ENCODE peak calls at places on chromosomes 12 and 14, in five cellular contexts. T is PC-3, B is heart left ventricle, L is cardiac muscle cell, G is testis. W is an unnamed sample. For H3K4me1, the result is how much of the 10 kb centered on the place peaks cover.

GRCh38 chr12:92619730-92620684 is 82.8 kb upstream of the PLEKHG7 start:
- DNase-seq in G (no peak), T (peak), L (no peak), B (no peak), W (no peak)

GRCh38 chr12:15979096-15980091 is 68.3 kb downstream of the DERA start:
- DNase-seq in T (peak), B (no peak), G (no peak), L (peak), W (peak)

GRCh38 chr12:106960443-106960842 is 4.7 kb downstream of the TMEM263 start:
- DNase-seq in G (no peak), B (no peak), T (no peak), L (no peak), W (no peak)

GRCh38 chr12:114876968-114877680 is 193.1 kb upstream of the TBX3 start:
- DNase-seq in L (no peak), T (no peak), G (no peak), B (no peak), W (no peak)

GRCh38 chr12:123269395-123269892 is 2.2 kb downstream of the CDK2AP1 start:
- DNase-seq in G (peak), L (peak), B (peak), T (no peak), W (peak)

GRCh38 chr12:119206348-119207075 is 27.8 kb downstream of the HSPB8 start:
- DNase-seq in G (no peak), L (no peak), B (no peak), T (no peak), W (no peak)

GRCh38 chr12:3017281-3017680 is 58.1 kb downstream of the TEAD4 start:
- DNase-seq in L (no peak), T (no peak), G (no peak), B (no peak), W (no peak)

GRCh38 chr12:3009780-3010179 is 50.6 kb downstream of the TEAD4 start:
- DNase-seq in L (no peak), G (no peak), T (no peak), B (no peak), W (no peak)

GRCh38 chr12:53204351-53204750 is 2.7 kb downstream of the ITGB7 start:
- DNase-seq in T (no peak), B (no peak), G (no peak), L (no peak), W (no peak)

GRCh38 chr12:64611430-64612286 is 1.4 kb downstream of the RASSF3 start:
- DNase-seq in G (peak), T (peak), B (peak), L (peak), W (peak)

GRCh38 chr12:109115758-109116610 is at the start of gene ACACB:
- DNase-seq in T (no peak), B (peak), G (peak), L (peak), W (peak)
- H3K4me1 ChIP-seq in T (under half), B (under half), G (half or more), L (half or more), W (under half)

GRCh38 chr14:99274346-99275221 is 2.6 kb upstream of the BCL11B start:
- DNase-seq in L (peak), T (peak), G (peak), B (no peak), W (peak)
- TF ChIP-seq CTCF in L (peak), T (peak), G (no peak), B (peak), W (peak)

DNA sequence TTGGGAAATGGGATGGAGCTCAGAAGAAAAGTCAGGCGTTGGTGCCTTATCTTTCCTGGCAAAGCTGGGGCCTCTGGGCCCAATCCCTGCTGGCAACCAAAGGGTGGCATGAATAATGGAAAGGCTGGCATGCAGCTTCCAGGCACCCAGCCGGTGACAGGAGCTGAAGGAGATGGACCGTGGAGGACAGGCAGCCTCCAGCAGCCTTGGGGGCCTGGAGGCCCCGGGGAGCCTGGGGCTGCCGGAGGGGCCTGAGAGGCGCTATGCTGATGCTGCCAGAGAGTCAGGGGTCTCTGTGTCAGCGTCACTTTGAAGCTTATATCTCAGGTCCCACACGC is 38.2 kb upstream of the EML1 start:
- DNase-seq in G (peak), T (peak), B (no peak), L (no peak), W (no peak)
- H3K4me1 ChIP-seq in G (under half), T (half or more), B (under half), L (under half), W (under half)

GRCh38 chr14:77123381-77124344 is 17.9 kb downstream of the ZDHHC22 start:
- DNase-seq in L (no peak), B (peak), G (peak), T (peak), W (no peak)

GRCh38 chr14:77126074-77126325 is 15.6 kb downstream of the ZDHHC22 start:
- DNase-seq in L (no peak), T (no peak), B (no peak), G (no peak), W (no peak)

GRCh38 chr14:77126461-77126990 is 15.1 kb downstream of the ZDHHC22 start:
- DNase-seq in G (no peak), B (no peak), L (no peak), T (no peak), W (no peak)

GRCh38 chr14:77124345-77125274 is 17.0 kb downstream of the ZDHHC22 start:
- DNase-seq in T (peak), G (peak), L (peak), B (peak), W (peak)

GRCh38 chr14:77125275-77126073 is 16.1 kb downstream of the ZDHHC22 start:
- DNase-seq in T (no peak), L (no peak), B (no peak), G (no peak), W (no peak)
- TF ChIP-seq CTCF in T (no peak), L (no peak), B (peak), G (no peak), W (no peak)